ENCODE peak calls at places on chromosomes 4 and X, in nine cellular contexts. One of them, this sample, is unnamed.
A peak's percentile ranks its signal among the peaks of the same experiment; 100 is the strongest.

GRCh38 chr4:63063765-63064164 is 1345.5 kb downstream of the TECRL start:
- DNase-seq in GM20000: no peak
- DNase-seq in NCI-H748 treated with DMSO at 0.1 percent for 48 hours: no peak
- DNase-seq in fibroblast of gingiva: no peak
- DNase-seq in HEK293T: no peak
- DNase-seq in MV-4-11: no peak
- DNase-seq in CD8-positive, alpha-beta memory T cell: no peak
- DNase-seq in non-pigmented ciliary epithelial cell: no peak
- DNase-seq in neural crest cell: no peak
- DNase-seq in this sample: no peak

GRCh38 chrX:40111868-40112267 is 14.1 kb upstream of the BCOR start:
- DNase-seq in NCI-H748 treated with DMSO at 0.1 percent for 48 hours: no peak
- DNase-seq in fibroblast of gingiva: no peak
- DNase-seq in GM20000: no peak
- DNase-seq in CD8-positive, alpha-beta memory T cell: no peak
- DNase-seq in neural crest cell: no peak
- DNase-seq in MV-4-11: no peak
- DNase-seq in HEK293T: no peak
- DNase-seq in non-pigmented ciliary epithelial cell: no peak
- DNase-seq in this sample: no peak

GRCh38 chrX:22025751-22026150 is 6.4 kb upstream of the PHEX start:
- DNase-seq in GM20000: no peak
- DNase-seq in CD8-positive, alpha-beta memory T cell: no peak
- DNase-seq in fibroblast of gingiva: no peak
- DNase-seq in non-pigmented ciliary epithelial cell: peak; percentile 4
- DNase-seq in MV-4-11: no peak
- DNase-seq in HEK293T: no peak
- DNase-seq in NCI-H748 treated with DMSO at 0.1 percent for 48 hours: no peak
- DNase-seq in neural crest cell: no peak
- DNase-seq in this sample: no peak

GRCh38 chr4:20474119-20474518 is 222.4 kb downstream of the SLIT2 start:
- DNase-seq in non-pigmented ciliary epithelial cell: no peak
- DNase-seq in CD8-positive, alpha-beta memory T cell: no peak
- DNase-seq in HEK293T: no peak
- DNase-seq in GM20000: no peak
- DNase-seq in MV-4-11: no peak
- DNase-seq in neural crest cell: no peak
- DNase-seq in fibroblast of gingiva: peak; percentile 4
- DNase-seq in NCI-H748 treated with DMSO at 0.1 percent for 48 hours: no peak
- DNase-seq in this sample: no peak

GRCh38 chrX:17674611-17675010 is 62.7 kb upstream of the SCML1 start:
- DNase-seq in CD8-positive, alpha-beta memory T cell: no peak
- DNase-seq in HEK293T: no peak
- DNase-seq in neural crest cell: no peak
- DNase-seq in fibroblast of gingiva: no peak
- DNase-seq in non-pigmented ciliary epithelial cell: no peak
- DNase-seq in MV-4-11: peak; percentile 46
- DNase-seq in NCI-H748 treated with DMSO at 0.1 percent for 48 hours: no peak
- DNase-seq in GM20000: no peak
- DNase-seq in this sample: no peak

GRCh38 chr4:88674989-88675388 is 22.6 kb downstream of the NAP1L5 start:
- DNase-seq in non-pigmented ciliary epithelial cell: no peak
- DNase-seq in MV-4-11: no peak
- DNase-seq in fibroblast of gingiva: no peak
- DNase-seq in GM20000: no peak
- DNase-seq in neural crest cell: no peak
- DNase-seq in CD8-positive, alpha-beta memory T cell: no peak
- DNase-seq in NCI-H748 treated with DMSO at 0.1 percent for 48 hours: no peak
- DNase-seq in HEK293T: no peak
- DNase-seq in this sample: no peak

GRCh38 chrX:37995428-37995827 is 10.9 kb upstream of the SYTL5 start:
- DNase-seq in CD8-positive, alpha-beta memory T cell: no peak
- DNase-seq in non-pigmented ciliary epithelial cell: no peak
- DNase-seq in NCI-H748 treated with DMSO at 0.1 percent for 48 hours: no peak
- DNase-seq in HEK293T: peak; percentile 26
- DNase-seq in MV-4-11: peak; percentile 2
- DNase-seq in neural crest cell: no peak
- DNase-seq in fibroblast of gingiva: no peak
- DNase-seq in GM20000: no peak
- DNase-seq in this sample: no peak

GRCh38 chrX:119228506-119229290 is 7.4 kb upstream of the PGRMC1 start:
- DNase-seq in GM20000: no peak
- DNase-seq in HEK293T: no peak
- DNase-seq in NCI-H748 treated with DMSO at 0.1 percent for 48 hours: no peak
- DNase-seq in fibroblast of gingiva: peak; percentile 84
- DNase-seq in neural crest cell: no peak
- DNase-seq in CD8-positive, alpha-beta memory T cell: no peak
- DNase-seq in non-pigmented ciliary epithelial cell: peak; percentile 70
- DNase-seq in MV-4-11: no peak
- DNase-seq in this sample: no peak

GRCh38 chr4:157012781-157013180 is 41.2 kb upstream of the PDGFC start:
- DNase-seq in HEK293T: no peak
- DNase-seq in neural crest cell: no peak
- DNase-seq in MV-4-11: no peak
- DNase-seq in fibroblast of gingiva: peak; percentile 16
- DNase-seq in non-pigmented ciliary epithelial cell: no peak
- DNase-seq in CD8-positive, alpha-beta memory T cell: no peak
- DNase-seq in GM20000: no peak
- DNase-seq in NCI-H748 treated with DMSO at 0.1 percent for 48 hours: no peak
- DNase-seq in this sample: no peak

GRCh38 chrX:56994375-56995270 is 718 bp downstream of the SPIN3 start:
- DNase-seq in fibroblast of gingiva: peak; percentile 0
- DNase-seq in HEK293T: no peak
- DNase-seq in CD8-positive, alpha-beta memory T cell: no peak
- DNase-seq in NCI-H748 treated with DMSO at 0.1 percent for 48 hours: no peak
- DNase-seq in non-pigmented ciliary epithelial cell: no peak
- DNase-seq in GM20000: no peak
- DNase-seq in neural crest cell: no peak
- DNase-seq in MV-4-11: no peak
- DNase-seq in this sample: no peak

GRCh38 chr4:32826169-32826568 is 2106.0 kb downstream of the PCDH7 start:
- DNase-seq in MV-4-11: peak; percentile 6
- DNase-seq in GM20000: no peak
- DNase-seq in non-pigmented ciliary epithelial cell: no peak
- DNase-seq in neural crest cell: no peak
- DNase-seq in fibroblast of gingiva: no peak
- DNase-seq in HEK293T: no peak
- DNase-seq in NCI-H748 treated with DMSO at 0.1 percent for 48 hours: no peak
- DNase-seq in CD8-positive, alpha-beta memory T cell: no peak
- DNase-seq in this sample: no peak

GRCh38 chrX:9134341-9134740 is 100.4 kb upstream of the FAM9B start:
- DNase-seq in NCI-H748 treated with DMSO at 0.1 percent for 48 hours: no peak
- DNase-seq in non-pigmented ciliary epithelial cell: no peak
- DNase-seq in neural crest cell: no peak
- DNase-seq in MV-4-11: no peak
- DNase-seq in CD8-positive, alpha-beta memory T cell: no peak
- DNase-seq in GM20000: no peak
- DNase-seq in HEK293T: no peak
- DNase-seq in fibroblast of gingiva: no peak
- DNase-seq in this sample: no peak

GRCh38 chr4:138162259-138162658 is 79.9 kb downstream of the SLC7A11 start:
- DNase-seq in HEK293T: no peak
- DNase-seq in GM20000: no peak
- DNase-seq in non-pigmented ciliary epithelial cell: no peak
- DNase-seq in neural crest cell: no peak
- DNase-seq in MV-4-11: no peak
- DNase-seq in NCI-H748 treated with DMSO at 0.1 percent for 48 hours: no peak
- DNase-seq in CD8-positive, alpha-beta memory T cell: no peak
- DNase-seq in fibroblast of gingiva: no peak
- DNase-seq in this sample: no peak

GRCh38 chr4:53196872-53197759 is 168.7 kb downstream of the SCFD2 start:
- DNase-seq in MV-4-11: peak; percentile 68
- DNase-seq in GM20000: peak; percentile 32
- DNase-seq in neural crest cell: no peak
- DNase-seq in CD8-positive, alpha-beta memory T cell: no peak
- DNase-seq in non-pigmented ciliary epithelial cell: peak; percentile 55
- DNase-seq in NCI-H748 treated with DMSO at 0.1 percent for 48 hours: peak; percentile 49
- DNase-seq in HEK293T: peak; percentile 36
- DNase-seq in fibroblast of gingiva: peak; percentile 97
- DNase-seq in this sample: no peak

GRCh38 chr4:7194251-7195137 is 2.2 kb downstream of the SORCS2 start:
- DNase-seq in non-pigmented ciliary epithelial cell: no peak
- DNase-seq in fibroblast of gingiva: no peak
- DNase-seq in neural crest cell: no peak
- DNase-seq in NCI-H748 treated with DMSO at 0.1 percent for 48 hours: no peak
- DNase-seq in CD8-positive, alpha-beta memory T cell: no peak
- DNase-seq in MV-4-11: no peak
- DNase-seq in HEK293T: no peak
- DNase-seq in GM20000: no peak
- DNase-seq in this sample: no peak

GRCh38 chr4:159823743-159824142 is 720.9 kb downstream of the RAPGEF2 start:
- DNase-seq in HEK293T: no peak
- DNase-seq in fibroblast of gingiva: no peak
- DNase-seq in neural crest cell: no peak
- DNase-seq in non-pigmented ciliary epithelial cell: peak; percentile 64
- DNase-seq in NCI-H748 treated with DMSO at 0.1 percent for 48 hours: no peak
- DNase-seq in MV-4-11: no peak
- DNase-seq in CD8-positive, alpha-beta memory T cell: no peak
- DNase-seq in GM20000: no peak
- DNase-seq in this sample: no peak

GRCh38 chr4:100694467-100694866 is 176.6 kb upstream of the EMCN start:
- DNase-seq in CD8-positive, alpha-beta memory T cell: no peak
- DNase-seq in GM20000: no peak
- DNase-seq in HEK293T: no peak
- DNase-seq in non-pigmented ciliary epithelial cell: no peak
- DNase-seq in NCI-H748 treated with DMSO at 0.1 percent for 48 hours: no peak
- DNase-seq in fibroblast of gingiva: no peak
- DNase-seq in MV-4-11: no peak
- DNase-seq in neural crest cell: no peak
- DNase-seq in this sample: no peak

GRCh38 chr4:28278676-28279075 is 1418.0 kb downstream of the STIM2 start:
- DNase-seq in HEK293T: no peak
- DNase-seq in NCI-H748 treated with DMSO at 0.1 percent for 48 hours: no peak
- DNase-seq in neural crest cell: no peak
- DNase-seq in GM20000: no peak
- DNase-seq in MV-4-11: no peak
- DNase-seq in non-pigmented ciliary epithelial cell: no peak
- DNase-seq in fibroblast of gingiva: no peak
- DNase-seq in CD8-positive, alpha-beta memory T cell: no peak
- DNase-seq in this sample: no peak

GRCh38 chrX:40831750-40832149 is 96.4 kb upstream of the MED14 start:
- DNase-seq in non-pigmented ciliary epithelial cell: no peak
- DNase-seq in MV-4-11: no peak
- DNase-seq in CD8-positive, alpha-beta memory T cell: no peak
- DNase-seq in fibroblast of gingiva: no peak
- DNase-seq in neural crest cell: no peak
- DNase-seq in HEK293T: no peak
- DNase-seq in GM20000: no peak
- DNase-seq in NCI-H748 treated with DMSO at 0.1 percent for 48 hours: no peak
- DNase-seq in this sample: no peak

GRCh38 chr4:22508376-22508775 is 7.5 kb downstream of the ADGRA3 start:
- DNase-seq in non-pigmented ciliary epithelial cell: no peak
- DNase-seq in MV-4-11: no peak
- DNase-seq in neural crest cell: no peak
- DNase-seq in NCI-H748 treated with DMSO at 0.1 percent for 48 hours: no peak
- DNase-seq in HEK293T: no peak
- DNase-seq in fibroblast of gingiva: no peak
- DNase-seq in CD8-positive, alpha-beta memory T cell: no peak
- DNase-seq in GM20000: no peak
- DNase-seq in this sample: no peak